ENCODE peak calls at places on chromosomes 6 and 20, in seven cellular contexts. W is GM04504; M is nephron progenitor cell; H is adipocyte; B is lung; C is AG09309; X is stimulated activated CD8-positive, alpha-beta memory T cell treated with anti-CD3 and anti-CD28 coated beads, Interleukin-2, amount 100 ng/mL, for 48 hours. P is an unnamed sample.
A peak's percentile ranks its signal among the peaks of the same experiment; 100 is the strongest.

GRCh38 chr20:8005033-8005432 is 14.5 kb downstream of the TMX4 start:
- DNase-seq in X (no peak), W (no peak), M (no peak), H (no peak), B (no peak), C (no peak), P (no peak)

GRCh38 chr6:14305629-14306028 is 188.1 kb downstream of the CD83 start:
- DNase-seq in H (no peak), X (no peak), B (no peak), W (no peak), M (no peak), C (no peak), P (no peak)

GRCh38 chr6:118808794-118809668 is 84.9 kb upstream of the ASF1A start:
- DNase-seq in M (no peak), C (no peak), W (no peak), H (no peak), B (no peak), X (no peak), P (no peak)

GRCh38 chr6:33926451-33926850 is 122.6 kb upstream of the MLN start:
- DNase-seq in X (no peak), H (no peak), B (no peak), M (peak; percentile 23), W (no peak), C (no peak), P (no peak)

GRCh38 chr6:14705841-14706377 is 540.0 kb upstream of the JARID2 start:
- DNase-seq in M (no peak), H (no peak), W (no peak), X (no peak), B (no peak), C (no peak), P (no peak)

GRCh38 chr20:62938105-62938888 is at the start of gene GID8:
- DNase-seq in H (peak; percentile 80), X (peak; percentile 29), B (no peak), M (no peak), C (no peak), W (no peak), P (no peak)

GRCh38 chr20:62123450-62124118 is 1.3 kb downstream of the LSM14B start:
- DNase-seq in M (no peak), X (no peak), W (no peak), B (peak; percentile 39), C (no peak), H (peak; percentile 65), P (no peak)

GRCh38 chr6:33683051-33683571 is 28.4 kb downstream of the UQCC2 start:
- DNase-seq in C (no peak), W (no peak), H (no peak), X (no peak), M (no peak), B (no peak), P (no peak)

GRCh38 chr6:23027281-23027680 is 457.9 kb downstream of the HDGFL1 start:
- DNase-seq in B (no peak), H (no peak), M (no peak), W (no peak), X (no peak), C (no peak), P (no peak)

GRCh38 chr6:122568350-122568749 is 41.9 kb upstream of the PKIB start:
- DNase-seq in C (no peak), X (no peak), W (no peak), M (no peak), B (no peak), H (no peak), P (no peak)

GRCh38 chr20:56952258-56952929 is 314.0 kb downstream of the BMP7 start:
- DNase-seq in H (no peak), B (no peak), X (no peak), M (no peak), C (no peak), W (no peak), P (no peak)

GRCh38 chr6:111657146-111657545 is 51.5 kb upstream of the TRAF3IP2 start:
- DNase-seq in X (no peak), W (peak; percentile 48), B (no peak), M (no peak), H (peak; percentile 57), C (peak; percentile 21), P (no peak)

GRCh38 chr6:154732824-154733609 is at the start of gene SCAF8:
- DNase-seq in B (peak; percentile 75), X (peak; percentile 81), H (peak; percentile 95), C (peak; percentile 32), M (peak; percentile 90), W (peak; percentile 58), P (peak; percentile 77)

GRCh38 chr20:39004508-39004907 is 42.4 kb downstream of the DHX35 start:
- DNase-seq in C (no peak), B (no peak), H (no peak), M (no peak), W (no peak), X (no peak), P (no peak)

GRCh38 chr6:96116674-96117073 is 100.9 kb downstream of the FUT9 start:
- DNase-seq in X (no peak), H (no peak), B (no peak), W (no peak), C (no peak), M (peak; percentile 55), P (no peak)

GRCh38 chr20:40970218-40970617 is 58.4 kb upstream of the TOP1 start:
- DNase-seq in X (no peak), M (no peak), H (no peak), C (no peak), W (no peak), B (no peak), P (no peak)

GRCh38 chr20:18632196-18632789 is 44.4 kb downstream of the DTD1 start:
- DNase-seq in B (peak; percentile 54), W (no peak), C (peak; percentile 24), M (peak; percentile 78), H (peak; percentile 83), X (peak; percentile 30), P (peak; percentile 22)

GRCh38 chr20:17896771-17897369 is 71.7 kb downstream of the SNX5 start:
- DNase-seq in B (no peak), W (no peak), H (no peak), M (no peak), C (no peak), X (no peak), P (no peak)

GRCh38 chr6:66496659-66497058 is 789.6 kb upstream of the EYS start:
- DNase-seq in C (no peak), M (no peak), W (no peak), B (no peak), H (peak; percentile 3), X (no peak), P (no peak)

P was measured in activated CD8-positive, alpha-beta memory T cell treated with anti-CD3 and anti-CD28 coated beads for 48 hours.